ENCODE peak calls at places on chromosome 4, in four cellular contexts. Z is NB4, H is HCT116, C is A549. K is an unnamed sample.

GRCh38 chr4:148004228-148004813 is 272.4 kb downstream of the ARHGAP10 start:
- DNase-seq in Z (no peak), C (no peak), H (no peak), K (no peak)

GRCh38 chr4:5700459-5700858 is 7.9 kb downstream of the EVC2 start:
- DNase-seq in H (no peak), Z (no peak), C (no peak), K (no peak)

GRCh38 chr4:113617195-113617594 is 144.3 kb downstream of the CAMK2D start:
- DNase-seq in C (no peak), H (no peak), Z (no peak), K (no peak)

GRCh38 chr4:52621567-52621966 is 37.5 kb downstream of the USP46 start:
- DNase-seq in H (no peak), Z (no peak), C (no peak), K (no peak)

GRCh38 chr4:182380701-182381295 is 137.6 kb downstream of the TENM3 start:
- DNase-seq in C (no peak), Z (no peak), H (no peak), K (no peak)

GRCh38 chr4:141058739-141059507 is 74.3 kb downstream of the RNF150 start:
- DNase-seq in Z (no peak), C (no peak), H (no peak), K (no peak)

GRCh38 chr4:186144180-186144579 is 39.7 kb downstream of the FAM149A start:
- DNase-seq in H (no peak), Z (no peak), C (peak; percentile 41), K (peak; percentile 11)

GRCh38 chr4:15598644-15599043 is 56.5 kb downstream of the FBXL5 start:
- DNase-seq in C (no peak), H (no peak), Z (no peak), K (no peak)

GRCh38 chr4:77376788-77377460 is 219.9 kb downstream of the CCNG2 start:
- DNase-seq in C (no peak), Z (no peak), H (no peak), K (no peak)

GRCh38 chr4:61511716-61512488 is 311.8 kb downstream of the ADGRL3 start:
- DNase-seq in Z (no peak), H (no peak), C (peak; percentile 7), K (peak; percentile 49)

GRCh38 chr4:56655209-56655626 is 25.9 kb downstream of the HOPX start:
- DNase-seq in C (no peak), Z (no peak), H (no peak), K (no peak)

GRCh38 chr4:58560736-58561135 is 1450.6 kb upstream of the IGFBP7 start:
- DNase-seq in C (no peak), H (no peak), Z (no peak), K (no peak)

GRCh38 chr4:89509708-89510269 is 202.2 kb upstream of the GPRIN3 start:
- DNase-seq in H (no peak), Z (no peak), C (no peak), K (no peak)

GRCh38 chr4:103994059-103994458 is 274.3 kb upstream of the TACR3 start:
- DNase-seq in H (peak; percentile 55), C (peak; percentile 30), Z (peak; percentile 12), K (no peak)

GRCh38 chr4:128553665-128554515 is 255.6 kb upstream of the JADE1 start:
- DNase-seq in Z (peak; percentile 23), C (peak; percentile 74), H (no peak), K (peak; percentile 68)

GRCh38 chr4:8399298-8399697 is 41.2 kb downstream of the ACOX3 start:
- DNase-seq in Z (peak; percentile 58), H (no peak), C (no peak), K (no peak)

GRCh38 chr4:174080361-174080760 is 203.1 kb downstream of the FBXO8 start:
- DNase-seq in Z (no peak), H (no peak), C (no peak), K (no peak)

GRCh38 chr4:73308286-73308685 is 49.7 kb upstream of the ANKRD17 start:
- DNase-seq in Z (peak; percentile 40), H (no peak), C (peak; percentile 20), K (peak; percentile 20)

GRCh38 chr4:40059362-40059761 is 2.7 kb downstream of the N4BP2 start:
- DNase-seq in C (no peak), Z (no peak), H (no peak), K (no peak)

GRCh38 chr4:40323866-40324265 is 11.3 kb upstream of the CHRNA9 start:
- DNase-seq in Z (no peak), H (no peak), C (no peak), K (no peak)

GRCh38 chr4:2991243-2991642 is 27.9 kb downstream of the GRK4 start:
- DNase-seq in Z (no peak), C (no peak), H (no peak), K (no peak)

GRCh38 chr4:25756503-25756902 is 100.9 kb downstream of the SLC34A2 start:
- DNase-seq in C (no peak), Z (no peak), H (no peak), K (no peak)

DNA sequence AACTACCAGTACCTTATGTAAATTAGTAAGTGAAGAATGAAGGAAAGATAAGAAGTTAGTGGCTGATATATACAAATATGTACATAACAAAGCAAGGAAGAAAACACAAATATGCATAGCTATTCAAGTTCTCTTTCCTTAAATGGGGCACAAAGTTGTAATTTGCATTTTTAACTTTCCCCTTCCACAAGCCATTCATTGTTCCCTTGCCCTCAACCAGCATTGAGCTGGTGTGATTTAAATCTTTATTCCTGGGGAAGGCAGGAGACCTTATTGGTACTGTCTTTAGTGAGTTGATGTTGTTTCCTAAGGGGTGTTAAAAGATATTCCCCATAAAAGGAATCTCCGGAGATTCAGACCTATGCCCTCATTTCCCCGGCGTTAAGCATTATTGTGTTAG is 735.3 kb downstream of the PCDH18 start:
- DNase-seq in Z (no peak), C (no peak), H (no peak), K (peak; percentile 61)
- H3K4me3 ChIP-seq in Z (no peak overlapping the region), C (no peak overlapping the region), H (no peak overlapping the region), K (no peak overlapping the region)

DNA sequence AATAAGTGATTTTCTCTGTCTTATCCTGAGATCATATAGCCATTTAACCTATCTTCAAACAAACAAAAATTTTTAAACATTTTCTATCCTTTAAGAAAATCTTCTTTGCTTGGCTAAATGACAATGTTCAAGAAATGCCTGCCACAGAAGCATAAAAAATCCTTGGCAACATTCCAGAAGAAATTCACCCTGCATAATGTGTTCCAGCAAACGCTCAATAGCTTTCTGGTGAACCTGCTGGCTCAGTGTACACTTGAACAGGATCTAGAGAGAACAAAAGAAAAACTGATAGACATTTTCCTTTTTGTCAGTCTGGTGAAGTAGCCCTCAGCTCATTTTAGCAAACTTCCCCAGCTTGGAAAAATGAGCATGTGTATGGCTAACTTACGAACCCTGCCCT is 51.0 kb upstream of the KLF3 start:
- DNase-seq in H (no peak), Z (no peak), C (no peak), K (peak; percentile 56)
- TF ChIP-seq MAX in H (no peak), Z (no peak), C (no peak), K (no peak)

GRCh38 chr4:151530230-151530629 is 121.3 kb downstream of the FHIP1A start:
- DNase-seq in C (no peak), Z (no peak), H (no peak), K (no peak)
- TF ChIP-seq POLR2A in C (no peak), Z (no peak), H (no peak), K (no peak)

GRCh38 chr4:125389713-125390112 is 75.0 kb downstream of the FAT4 start:
- DNase-seq in H (no peak), Z (no peak), C (peak; percentile 16), K (peak; percentile 83)
- H3K4me3 ChIP-seq in H (no peak overlapping the region), Z (no peak overlapping the region), C (no peak overlapping the region), K (no peak overlapping the region)

GRCh38 chr4:105241456-105241855 is 94.8 kb downstream of the TET2 start:
- DNase-seq in Z (no peak), C (no peak), H (no peak), K (no peak)
- TF ChIP-seq MAX in Z (no peak), C (no peak), H (no peak), K (no peak)

GRCh38 chr4:137533855-137534254 is 1.6 kb upstream of the PCDH18 start:
- DNase-seq in Z (no peak), H (no peak), C (no peak), K (no peak)

GRCh38 chr4:137531121-137531520 is 1.2 kb downstream of the PCDH18 start:
- DNase-seq in C (no peak), H (no peak), Z (no peak), K (no peak)

GRCh38 chr4:137530176-137530575 is 2.1 kb downstream of the PCDH18 start:
- DNase-seq in C (no peak), Z (peak; percentile 73), H (no peak), K (no peak)

GRCh38 chr4:137532869-137533236 is 559 bp upstream of the PCDH18 start:
- DNase-seq in H (no peak), C (no peak), Z (no peak), K (no peak)

GRCh38 chr4:137531951-137532868 is at the start of gene PCDH18:
- DNase-seq in Z (no peak), H (no peak), C (no peak), K (peak; percentile 90)
- TF ChIP-seq POLR2A in Z (no peak), H (no peak), C (no peak), K (no peak)

GRCh38 chr4:82715731-82716617 is 82.6 kb downstream of the SCD5 start:
- DNase-seq in C (no peak), Z (peak; percentile 9), H (no peak), K (no peak)
- H3K4me3 ChIP-seq in C (no peak overlapping the region), Z (no peak overlapping the region), H (no peak overlapping the region), K (no peak overlapping the region)

DNA sequence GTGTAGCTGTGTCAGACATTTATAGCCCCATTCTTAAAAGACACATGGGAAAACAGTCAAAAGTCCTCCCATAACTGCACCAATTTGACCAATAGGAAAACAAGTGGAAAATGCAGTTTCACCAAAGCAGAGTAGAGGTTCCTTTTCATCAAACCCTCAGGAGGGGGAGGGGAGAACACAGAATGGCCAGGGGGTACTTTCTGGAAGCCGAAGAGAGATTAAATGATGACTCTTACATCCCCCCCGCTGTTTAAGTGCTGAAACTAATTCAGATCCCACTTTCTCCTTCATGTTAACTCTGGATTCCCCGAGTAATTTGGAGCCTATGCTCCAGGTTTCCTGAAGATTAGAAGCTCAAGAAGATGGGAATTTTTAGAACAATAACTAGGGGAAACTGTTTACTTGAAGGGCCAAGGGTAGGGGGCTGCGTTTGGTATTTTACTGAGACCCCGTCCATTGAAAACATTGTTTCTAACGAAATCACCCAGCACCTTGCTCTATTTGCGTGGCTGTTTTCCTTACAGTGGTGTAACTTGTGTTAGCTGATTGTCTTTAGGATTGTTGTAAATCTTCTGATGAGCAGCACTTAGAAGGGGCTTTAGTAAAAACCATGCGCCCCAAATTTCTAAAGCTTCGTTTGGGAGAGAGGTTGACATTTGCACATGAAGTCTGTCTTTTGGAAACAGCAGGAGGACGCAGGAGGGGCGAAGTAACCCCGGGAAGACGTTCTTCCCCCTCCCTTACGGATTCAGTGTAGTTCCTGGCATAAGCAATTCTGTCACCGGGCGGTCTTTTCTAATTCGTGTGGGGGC is 2.2 kb upstream of the LEF1 start:
- DNase-seq in C (no peak), Z (no peak), H (no peak), K (peak; percentile 12)
- TF ChIP-seq MAX in C (no peak), Z (no peak), H (no peak), K (no peak)

K was measured in endothelial cell of umbilical vein.